ENCODE peak calls at places on chromosome 1, in four cellular contexts. Y, P, B and Q are unnamed samples.

GRCh38 chr1:4489486-4489885 is 164.9 kb upstream of the AJAP1 start:
- DNase-seq in Y (no peak), P (no peak), B (no peak), Q (no peak)

GRCh38 chr1:228108742-228109072 is 392 bp downstream of the MRPL55 start:
- DNase-seq in Y (no peak), P (no peak), B (no peak), Q (no peak)

GRCh38 chr1:161242313-161242712 is 4.3 kb upstream of the NR1I3 start:
- DNase-seq in Y (no peak), P (no peak), B (no peak), Q (no peak)

GRCh38 chr1:46072975-46073374 is 59.5 kb downstream of the PIK3R3 start:
- DNase-seq in Y (no peak), P (no peak), B (peak), Q (no peak)

GRCh38 chr1:192639607-192640368 is 3.8 kb downstream of the RGS13 start:
- DNase-seq in Y (peak), P (peak), B (peak), Q (peak)

GRCh38 chr1:70427976-70428375 is 16.9 kb downstream of the CTH start:
- DNase-seq in Y (no peak), P (no peak), B (no peak), Q (peak)

GRCh38 chr1:84834419-84835064 is 58.5 kb downstream of the LPAR3 start:
- DNase-seq in Y (no peak), P (peak), B (peak), Q (peak)

GRCh38 chr1:217053666-217054065 is 330.4 kb upstream of the ESRRG start:
- DNase-seq in Y (no peak), P (no peak), B (no peak), Q (no peak)